ENCODE peak calls at places on chromosomes 13 and 19, in six cellular contexts. M is H1, T is HepG2, R is GM12891, B is K562, P is GM12878. G is an unnamed sample.

GRCh38 chr13:92807343-92807742 is 419.3 kb upstream of the GPC6 start:
- DNase-seq in M (no peak), T (no peak), R (no peak), B (no peak), P (no peak), G (no peak)

GRCh38 chr19:38559428-38560401 is 58.0 kb downstream of the MAP4K1 start:
- DNase-seq in M (no peak), T (no peak), R (peak; percentile 46), B (no peak), P (peak; percentile 99), G (no peak)

GRCh38 chr19:13872695-13873389 is 4.1 kb upstream of the NANOS3 start:
- DNase-seq in M (peak; percentile 86), T (no peak), R (peak; percentile 65), B (peak; percentile 90), P (no peak), G (no peak)

GRCh38 chr13:77417897-77418296 is 91.0 kb upstream of the MYCBP2 start:
- DNase-seq in M (no peak), T (no peak), R (no peak), B (no peak), P (no peak), G (no peak)

GRCh38 chr13:113369881-113370280 is 6.0 kb upstream of the GRTP1 start:
- DNase-seq in M (peak; percentile 35), T (no peak), R (no peak), B (no peak), P (no peak), G (no peak)

GRCh38 chr19:18520848-18521691 is 800 bp downstream of the ELL start:
- DNase-seq in M (peak; percentile 59), T (no peak), R (no peak), B (no peak), P (no peak), G (no peak)

GRCh38 chr13:44487989-44488388 is 88.1 kb downstream of the TSC22D1 start:
- DNase-seq in M (no peak), T (no peak), R (no peak), B (no peak), P (peak; percentile 28), G (no peak)

GRCh38 chr19:3383121-3383722 is 16.8 kb downstream of the NFIC start:
- DNase-seq in M (no peak), T (no peak), R (no peak), B (no peak), P (no peak), G (no peak)

GRCh38 chr13:113098163-113098732 is 7.3 kb upstream of the F7 start:
- DNase-seq in M (no peak), T (no peak), R (no peak), B (no peak), P (no peak), G (no peak)

GRCh38 chr13:29481603-29482002 is 113.9 kb downstream of the SLC7A1 start:
- DNase-seq in M (no peak), T (no peak), R (no peak), B (no peak), P (no peak), G (no peak)

GRCh38 chr13:98565726-98566577 is 11.0 kb downstream of the STK24 start:
- DNase-seq in M (no peak), T (no peak), R (no peak), B (no peak), P (no peak), G (no peak)

GRCh38 chr19:5690955-5691204 is 785 bp downstream of the RPL36 start:
- DNase-seq in M (no peak), T (no peak), R (no peak), B (no peak), P (no peak), G (no peak)

GRCh38 chr13:31663880-31664585 is 75.3 kb upstream of the RXFP2 start:
- DNase-seq in M (no peak), T (no peak), R (no peak), B (no peak), P (no peak), G (no peak)

GRCh38 chr13:33079960-33080359 is 63.7 kb downstream of the KL start:
- DNase-seq in M (no peak), T (no peak), R (no peak), B (no peak), P (no peak), G (no peak)

GRCh38 chr13:24505256-24505655 is 7.3 kb downstream of the PARP4 start:
- DNase-seq in M (no peak), T (no peak), R (no peak), B (peak; percentile 35), P (no peak), G (no peak)

GRCh38 chr13:86569119-86569518 is 769.9 kb upstream of the SLITRK6 start:
- DNase-seq in M (no peak), T (no peak), R (no peak), B (no peak), P (no peak), G (no peak)

GRCh38 chr19:23415561-23416191 is 20.4 kb upstream of the ZNF91 start:
- DNase-seq in M (peak; percentile 89), T (no peak), R (no peak), B (no peak), P (no peak), G (no peak)

GRCh38 chr13:31199849-31200635 is at the start of gene B3GLCT:
- DNase-seq in M (peak; percentile 91), T (peak; percentile 57), R (peak; percentile 94), B (peak; percentile 85), P (no peak), G (peak; percentile 89)

GRCh38 chr19:1856345-1856697 is 7.1 kb downstream of the KLF16 start:
- DNase-seq in M (peak; percentile 53), T (no peak), R (no peak), B (no peak), P (no peak), G (no peak)
- TF ChIP-seq POLR2A in M (no peak), T (no peak), R (no peak), B (no peak), P (no peak), G (no peak)

GRCh38 chr19:50290011-50290410 is 39.2 kb downstream of the KCNC3 start:
- DNase-seq in M (no peak), T (no peak), R (no peak), B (no peak), P (no peak), G (no peak)
- TF ChIP-seq POLR2AphosphoS5 in M (no peak), T (no peak), R (no peak), B (no peak), P (no peak), G (no peak)

GRCh38 chr19:7078007-7078406 is 8.5 kb downstream of the ZNF557 start:
- DNase-seq in M (no peak), T (no peak), R (no peak), B (no peak), P (no peak), G (no peak)
- TF ChIP-seq TAF1 in M (no peak), T (no peak), R (no peak), B (no peak), P (no peak), G (no peak)

GRCh38 chr13:53442979-53443378 is 414.4 kb downstream of the OLFM4 start:
- DNase-seq in M (no peak), T (no peak), R (no peak), B (no peak), P (no peak), G (no peak)

GRCh38 chr13:53445682-53446081 is 417.1 kb downstream of the OLFM4 start:
- DNase-seq in M (no peak), T (no peak), R (no peak), B (no peak), P (no peak), G (no peak)
- TF ChIP-seq POLR2A in M (no peak), T (no peak), R (no peak), B (no peak), P (no peak), G (no peak)

GRCh38 chr19:55146078-55146647 is 2.8 kb downstream of the TNNT1 start:
- DNase-seq in M (peak; percentile 80), T (no peak), R (peak; percentile 72), B (peak; percentile 91), P (no peak), G (no peak)
- TF ChIP-seq POLR2AphosphoS5 in M (no peak), T (no peak), R (no peak), B (peak; percentile 28), P (no peak), G (no peak)

DNA sequence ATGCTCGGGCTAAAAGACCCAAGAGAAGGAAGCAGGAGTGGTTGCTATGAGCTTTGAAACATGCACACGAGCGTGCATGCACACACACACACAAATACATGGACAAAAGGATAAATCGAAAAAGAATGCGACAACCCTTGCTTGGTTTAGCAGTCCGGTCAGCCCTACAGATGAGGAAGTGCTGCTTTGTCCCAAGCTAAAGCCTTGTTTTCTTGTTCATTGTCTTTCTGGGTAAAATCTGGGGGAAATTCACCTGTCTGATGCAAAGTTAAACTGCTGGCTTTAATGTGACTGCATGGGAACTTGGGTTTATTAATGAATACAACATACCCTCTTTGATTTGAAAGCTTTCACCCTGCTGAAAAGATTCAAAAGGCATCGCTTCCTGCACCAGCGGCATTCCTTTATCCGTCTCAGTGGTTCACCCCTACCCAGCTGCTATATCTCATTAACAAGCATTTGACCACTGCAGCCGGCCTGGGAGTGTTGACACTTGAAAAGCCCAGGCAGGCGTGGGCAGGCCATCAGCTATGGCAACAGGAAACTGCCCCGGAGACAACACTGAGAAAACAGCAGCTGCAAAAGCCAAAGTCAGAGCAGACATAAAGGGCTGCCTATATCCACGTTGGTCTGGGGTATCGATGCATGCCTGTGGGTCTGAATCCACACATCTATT is 301.7 kb downstream of the NDFIP2 start:
- DNase-seq in M (peak; percentile 66), T (peak; percentile 14), R (no peak), B (no peak), P (no peak), G (no peak)
- TF ChIP-seq TAF1 in M (peak; percentile 43), T (no peak), R (no peak), B (no peak), P (no peak), G (no peak)

GRCh38 chr19:10603084-10603872 is 16.2 kb upstream of the AP1M2 start:
- DNase-seq in M (peak; percentile 57), T (no peak), R (peak; percentile 35), B (peak; percentile 44), P (peak; percentile 70), G (peak; percentile 46)
- TF ChIP-seq POLR2A in M (no peak), T (no peak), R (peak; percentile 28), B (no peak), P (peak; percentile 54), G (peak; percentile 59)

GRCh38 chr13:40452741-40453665 is 213.4 kb downstream of the FOXO1 start:
- DNase-seq in M (no peak), T (peak; percentile 63), R (no peak), B (no peak), P (no peak), G (no peak)
- TF ChIP-seq POLR2AphosphoS5 in M (no peak), T (no peak), R (no peak), B (no peak), P (no peak), G (no peak)